ENCODE peak calls at places on chromosome 22, in eight cellular contexts. B, G, J, K, X, S, D and M are unnamed samples.

GRCh38 chr22:20571531-20572007 is 64.2 kb downstream of the MED15 start:
- DNase-seq in B (peak), G (peak), J (peak), K (peak), X (no peak), S (no peak), D (peak), M (no peak)

GRCh38 chr22:50399751-50400331 is 56.7 kb downstream of the PPP6R2 start:
- DNase-seq in B (peak), G (peak), J (peak), K (peak), X (peak), S (no peak), D (no peak), M (peak)

GRCh38 chr22:32164084-32164894 is 5.2 kb upstream of the C22orf42 start:
- DNase-seq in B (no peak), G (no peak), J (no peak), K (no peak), X (no peak), S (no peak), D (no peak), M (no peak)

GRCh38 chr22:41521166-41521565 is 23.1 kb downstream of the POLR3H start:
- DNase-seq in B (no peak), G (no peak), J (no peak), K (no peak), X (no peak), S (no peak), D (no peak), M (no peak)

GRCh38 chr22:47095395-47096122 is 333.1 kb downstream of the TBC1D22A start:
- DNase-seq in B (no peak), G (no peak), J (no peak), K (no peak), X (no peak), S (no peak), D (no peak), M (no peak)

GRCh38 chr22:19466126-19466716 is 12.8 kb downstream of the UFD1 start:
- DNase-seq in B (no peak), G (no peak), J (no peak), K (no peak), X (no peak), S (no peak), D (no peak), M (no peak)

GRCh38 chr22:22195265-22196017 is 49.1 kb upstream of the VPREB1 start:
- DNase-seq in B (peak), G (peak), J (peak), K (peak), X (no peak), S (peak), D (peak), M (peak)

GRCh38 chr22:29762263-29762662 is 4.5 kb downstream of the ZMAT5 start:
- DNase-seq in B (no peak), G (no peak), J (no peak), K (no peak), X (no peak), S (no peak), D (no peak), M (no peak)

GRCh38 chr22:44337658-44338004 is 24.9 kb upstream of the SHISAL1 start:
- DNase-seq in B (peak), G (no peak), J (peak), K (no peak), X (no peak), S (no peak), D (no peak), M (peak)

GRCh38 chr22:31800065-31800464 is 46.2 kb downstream of the DEPDC5 start:
- DNase-seq in B (no peak), G (no peak), J (no peak), K (no peak), X (no peak), S (no peak), D (no peak), M (no peak)

GRCh38 chr22:46453006-46453828 is 84.2 kb downstream of the CELSR1 start:
- DNase-seq in B (no peak), G (no peak), J (no peak), K (no peak), X (no peak), S (no peak), D (no peak), M (no peak)

GRCh38 chr22:27378994-27379393 is 422.6 kb downstream of the MN1 start:
- DNase-seq in B (no peak), G (no peak), J (no peak), K (no peak), X (no peak), S (no peak), D (no peak), M (no peak)

GRCh38 chr22:39449708-39450107 is 7.1 kb upstream of the MGAT3 start:
- DNase-seq in B (no peak), G (no peak), J (no peak), K (no peak), X (no peak), S (no peak), D (no peak), M (no peak)

GRCh38 chr22:46075764-46076531 is 74.4 kb upstream of the PPARA start:
- DNase-seq in B (no peak), G (peak), J (no peak), K (peak), X (no peak), S (no peak), D (no peak), M (peak)

GRCh38 chr22:37529652-37530345 is 10.6 kb upstream of the CARD10 start:
- DNase-seq in B (no peak), G (no peak), J (no peak), K (no peak), X (peak), S (no peak), D (no peak), M (no peak)

GRCh38 chr22:36182056-36182455 is 19.6 kb downstream of the APOL4 start:
- DNase-seq in B (no peak), G (no peak), J (no peak), K (peak), X (no peak), S (no peak), D (no peak), M (no peak)

GRCh38 chr22:37105154-37105553 is 4.4 kb downstream of the TMPRSS6 start:
- DNase-seq in B (no peak), G (no peak), J (no peak), K (no peak), X (no peak), S (no peak), D (no peak), M (no peak)

GRCh38 chr22:23128269-23129108 is 13.3 kb downstream of the RSPH14 start:
- DNase-seq in B (peak), G (peak), J (peak), K (peak), X (peak), S (peak), D (peak), M (peak)

GRCh38 chr22:19109198-19110063 is 12.8 kb downstream of the DGCR2 start:
- DNase-seq in B (no peak), G (no peak), J (peak), K (peak), X (peak), S (no peak), D (peak), M (peak)

GRCh38 chr22:46114518-46115387 is 35.6 kb upstream of the PPARA start:
- DNase-seq in B (no peak), G (no peak), J (no peak), K (no peak), X (no peak), S (no peak), D (no peak), M (no peak)

GRCh38 chr22:41242396-41243117 is 1.8 kb upstream of the CHADL start:
- DNase-seq in B (no peak), G (no peak), J (no peak), K (no peak), X (no peak), S (no peak), D (no peak), M (peak)

GRCh38 chr22:20531404-20532181 is 24.2 kb downstream of the MED15 start:
- DNase-seq in B (peak), G (peak), J (peak), K (no peak), X (no peak), S (no peak), D (no peak), M (peak)

GRCh38 chr22:50444663-50445062 is 30.2 kb downstream of the SBF1 start:
- DNase-seq in B (peak), G (no peak), J (peak), K (no peak), X (no peak), S (no peak), D (no peak), M (peak)

GRCh38 chr22:42655693-42656092 is 6.5 kb upstream of the CYB5R3 start:
- DNase-seq in B (no peak), G (no peak), J (no peak), K (no peak), X (no peak), S (no peak), D (no peak), M (no peak)

GRCh38 chr22:25650834-25651233 is 86.4 kb downstream of the GRK3 start:
- DNase-seq in B (no peak), G (no peak), J (no peak), K (no peak), X (no peak), S (no peak), D (no peak), M (no peak)

GRCh38 chr22:41417622-41418390 is 28.8 kb downstream of the TOB2 start:
- DNase-seq in B (no peak), G (peak), J (no peak), K (no peak), X (no peak), S (no peak), D (no peak), M (peak)

GRCh38 chr22:50695421-50696250 is 23.0 kb downstream of the SHANK3 start:
- DNase-seq in B (no peak), G (peak), J (no peak), K (peak), X (no peak), S (no peak), D (no peak), M (no peak)

GRCh38 chr22:49768077-49768476 is 59.6 kb downstream of the BRD1 start:
- DNase-seq in B (no peak), G (no peak), J (no peak), K (peak), X (no peak), S (no peak), D (no peak), M (no peak)

GRCh38 chr22:47022075-47022473 is 259.6 kb downstream of the TBC1D22A start:
- DNase-seq in B (no peak), G (no peak), J (no peak), K (peak), X (no peak), S (no peak), D (no peak), M (no peak)

GRCh38 chr22:22949953-22950352 is 62.3 kb downstream of the IGLL5 start:
- DNase-seq in B (no peak), G (no peak), J (no peak), K (no peak), X (no peak), S (no peak), D (no peak), M (no peak)

GRCh38 chr22:21942407-21942895 is 10.2 kb downstream of the PPM1F start:
- DNase-seq in B (no peak), G (peak), J (peak), K (peak), X (peak), S (no peak), D (no peak), M (peak)

GRCh38 chr22:37383342-37383741 is 43.9 kb downstream of the ELFN2 start:
- DNase-seq in B (no peak), G (no peak), J (no peak), K (no peak), X (no peak), S (no peak), D (no peak), M (peak)

GRCh38 chr22:50581950-50582561 is 593 bp downstream of the CHKB start:
- DNase-seq in B (no peak), G (no peak), J (no peak), K (peak), X (no peak), S (no peak), D (peak), M (no peak)